ENCODE peak calls at places on chromosomes 5 and 9, in five cellular contexts. X, T, H, P and S are unnamed samples.

GRCh38 chr9:95379630-95380029 is 62.1 kb upstream of the FANCC start:
- DNase-seq in X (peak; percentile 9), T (no peak), H (no peak), P (no peak), S (no peak)

GRCh38 chr5:5293029-5293428 is 129.4 kb upstream of the ICE1 start:
- DNase-seq in X (peak; percentile 25), T (no peak), H (no peak), P (no peak), S (no peak)

GRCh38 chr9:73023025-73023541 is 70.2 kb upstream of the ALDH1A1 start:
- DNase-seq in X (peak; percentile 75), T (no peak), H (peak; percentile 51), P (peak; percentile 53), S (no peak)

GRCh38 chr9:105039180-105039799 is 111.3 kb upstream of the ABCA1 start:
- DNase-seq in X (no peak), T (no peak), H (no peak), P (no peak), S (no peak)

GRCh38 chr9:21402387-21403247 is 6.3 kb upstream of the IFNA8 start:
- DNase-seq in X (peak; percentile 10), T (no peak), H (no peak), P (peak; percentile 56), S (no peak)

GRCh38 chr9:99019523-99020331 is 76.0 kb downstream of the COL15A1 start:
- DNase-seq in X (peak; percentile 98), T (no peak), H (peak; percentile 81), P (no peak), S (no peak)

GRCh38 chr5:35319231-35320002 is 89.1 kb upstream of the PRLR start:
- DNase-seq in X (peak; percentile 93), T (peak; percentile 86), H (no peak), P (peak; percentile 78), S (no peak)

GRCh38 chr9:137505421-137506140 is 44.6 kb downstream of the PNPLA7 start:
- DNase-seq in X (no peak), T (no peak), H (no peak), P (no peak), S (no peak)

GRCh38 chr5:177553671-177554429 is 513 bp downstream of the FAM193B start:
- DNase-seq in X (peak; percentile 31), T (no peak), H (no peak), P (peak; percentile 75), S (no peak)

GRCh38 chr9:72006481-72006880 is 53.9 kb downstream of the C9orf57 start:
- DNase-seq in X (peak; percentile 76), T (no peak), H (no peak), P (no peak), S (no peak)

GRCh38 chr9:86097510-86098224 is 1.7 kb downstream of the GOLM1 start:
- DNase-seq in X (no peak), T (no peak), H (no peak), P (no peak), S (no peak)

GRCh38 chr9:84851935-84852585 is 182.5 kb downstream of the NTRK2 start:
- DNase-seq in X (peak; percentile 95), T (peak; percentile 72), H (peak; percentile 91), P (no peak), S (no peak)